ENCODE peak calls at places on chromosome 18, in nine cellular contexts. One of them, this sample, is unnamed.
A peak's percentile ranks its signal among the peaks of the same experiment; 100 is the strongest.

GRCh38 chr18:14086459-14087231 is 45.6 kb downstream of the ZNF519 start:
- DNase-seq in A549: peak; percentile 2
- DNase-seq in GM18507: no peak
- DNase-seq in activated T-cell treated with anti-CD3 and anti-CD28 coated beads, Interleukin-2, amount 50 U/mL, for 1 hour: no peak
- DNase-seq in stimulated activated CD4-positive, alpha-beta T cell treated with anti-CD3 and anti-CD28 coated beads, Interleukin-2, amount 100 ng/mL, for 24 hours: no peak
- DNase-seq in HS-5: no peak
- DNase-seq in HT1080: peak; percentile 1
- DNase-seq in M059J: peak; percentile 25
- DNase-seq in GM12865: peak; percentile 38
- DNase-seq in this sample: no peak

GRCh38 chr18:53946561-53946960 is 277.9 kb downstream of the MBD2 start:
- DNase-seq in GM18507: no peak
- DNase-seq in GM12865: no peak
- DNase-seq in stimulated activated CD4-positive, alpha-beta T cell treated with anti-CD3 and anti-CD28 coated beads, Interleukin-2, amount 100 ng/mL, for 24 hours: no peak
- DNase-seq in HS-5: no peak
- DNase-seq in M059J: peak; percentile 51
- DNase-seq in HT1080: no peak
- DNase-seq in activated T-cell treated with anti-CD3 and anti-CD28 coated beads, Interleukin-2, amount 50 U/mL, for 1 hour: no peak
- DNase-seq in A549: no peak
- DNase-seq in this sample: no peak

GRCh38 chr18:48698707-48699106 is 159.9 kb downstream of the CTIF start:
- DNase-seq in activated T-cell treated with anti-CD3 and anti-CD28 coated beads, Interleukin-2, amount 50 U/mL, for 1 hour: no peak
- DNase-seq in GM12865: peak; percentile 61
- DNase-seq in A549: no peak
- DNase-seq in GM18507: peak; percentile 18
- DNase-seq in M059J: no peak
- DNase-seq in stimulated activated CD4-positive, alpha-beta T cell treated with anti-CD3 and anti-CD28 coated beads, Interleukin-2, amount 100 ng/mL, for 24 hours: no peak
- DNase-seq in HT1080: no peak
- DNase-seq in HS-5: no peak
- DNase-seq in this sample: no peak

GRCh38 chr18:76363451-76364120 is 131.5 kb downstream of the ZNF516 start:
- DNase-seq in HT1080: no peak
- DNase-seq in GM12865: no peak
- DNase-seq in activated T-cell treated with anti-CD3 and anti-CD28 coated beads, Interleukin-2, amount 50 U/mL, for 1 hour: no peak
- DNase-seq in HS-5: peak; percentile 14
- DNase-seq in M059J: peak; percentile 64
- DNase-seq in stimulated activated CD4-positive, alpha-beta T cell treated with anti-CD3 and anti-CD28 coated beads, Interleukin-2, amount 100 ng/mL, for 24 hours: no peak
- DNase-seq in GM18507: no peak
- DNase-seq in A549: no peak
- DNase-seq in this sample: no peak

GRCh38 chr18:23822590-23823385 is 133.5 kb downstream of the LAMA3 start:
- DNase-seq in GM18507: no peak
- DNase-seq in HS-5: peak; percentile 40
- DNase-seq in A549: no peak
- DNase-seq in GM12865: no peak
- DNase-seq in stimulated activated CD4-positive, alpha-beta T cell treated with anti-CD3 and anti-CD28 coated beads, Interleukin-2, amount 100 ng/mL, for 24 hours: no peak
- DNase-seq in activated T-cell treated with anti-CD3 and anti-CD28 coated beads, Interleukin-2, amount 50 U/mL, for 1 hour: no peak
- DNase-seq in HT1080: peak; percentile 73
- DNase-seq in M059J: peak; percentile 96
- DNase-seq in this sample: no peak

GRCh38 chr18:49028091-49028490 is 77.3 kb upstream of the SMAD7 start:
- DNase-seq in stimulated activated CD4-positive, alpha-beta T cell treated with anti-CD3 and anti-CD28 coated beads, Interleukin-2, amount 100 ng/mL, for 24 hours: no peak
- DNase-seq in HT1080: no peak
- DNase-seq in M059J: no peak
- DNase-seq in GM12865: no peak
- DNase-seq in GM18507: no peak
- DNase-seq in A549: no peak
- DNase-seq in HS-5: no peak
- DNase-seq in activated T-cell treated with anti-CD3 and anti-CD28 coated beads, Interleukin-2, amount 50 U/mL, for 1 hour: no peak
- DNase-seq in this sample: no peak

GRCh38 chr18:14768241-14768640 is 20.3 kb downstream of the ANKRD30B start:
- DNase-seq in GM18507: no peak
- DNase-seq in GM12865: no peak
- DNase-seq in HS-5: peak; percentile 74
- DNase-seq in M059J: no peak
- DNase-seq in activated T-cell treated with anti-CD3 and anti-CD28 coated beads, Interleukin-2, amount 50 U/mL, for 1 hour: no peak
- DNase-seq in A549: no peak
- DNase-seq in HT1080: peak; percentile 2
- DNase-seq in stimulated activated CD4-positive, alpha-beta T cell treated with anti-CD3 and anti-CD28 coated beads, Interleukin-2, amount 100 ng/mL, for 24 hours: no peak
- DNase-seq in this sample: no peak

GRCh38 chr18:47946889-47947288 is 16.4 kb upstream of the SMAD2 start:
- DNase-seq in M059J: no peak
- DNase-seq in activated T-cell treated with anti-CD3 and anti-CD28 coated beads, Interleukin-2, amount 50 U/mL, for 1 hour: no peak
- DNase-seq in stimulated activated CD4-positive, alpha-beta T cell treated with anti-CD3 and anti-CD28 coated beads, Interleukin-2, amount 100 ng/mL, for 24 hours: no peak
- DNase-seq in GM18507: no peak
- DNase-seq in HT1080: no peak
- DNase-seq in A549: no peak
- DNase-seq in HS-5: no peak
- DNase-seq in GM12865: no peak
- DNase-seq in this sample: no peak

GRCh38 chr18:11872479-11873136 is 21.4 kb downstream of the CHMP1B start:
- DNase-seq in GM12865: peak; percentile 41
- DNase-seq in HT1080: peak; percentile 54
- DNase-seq in M059J: peak; percentile 68
- DNase-seq in activated T-cell treated with anti-CD3 and anti-CD28 coated beads, Interleukin-2, amount 50 U/mL, for 1 hour: no peak
- DNase-seq in HS-5: no peak
- DNase-seq in stimulated activated CD4-positive, alpha-beta T cell treated with anti-CD3 and anti-CD28 coated beads, Interleukin-2, amount 100 ng/mL, for 24 hours: no peak
- DNase-seq in A549: peak; percentile 41
- DNase-seq in GM18507: no peak
- DNase-seq in this sample: no peak

GRCh38 chr18:59743561-59743960 is 46.3 kb upstream of the CCBE1 start:
- DNase-seq in HT1080: no peak
- DNase-seq in GM12865: no peak
- DNase-seq in GM18507: no peak
- DNase-seq in stimulated activated CD4-positive, alpha-beta T cell treated with anti-CD3 and anti-CD28 coated beads, Interleukin-2, amount 100 ng/mL, for 24 hours: no peak
- DNase-seq in HS-5: no peak
- DNase-seq in activated T-cell treated with anti-CD3 and anti-CD28 coated beads, Interleukin-2, amount 50 U/mL, for 1 hour: no peak
- DNase-seq in A549: no peak
- DNase-seq in M059J: no peak
- DNase-seq in this sample: no peak

GRCh38 chr18:67268530-67268929 is 248.0 kb downstream of the DSEL start:
- DNase-seq in activated T-cell treated with anti-CD3 and anti-CD28 coated beads, Interleukin-2, amount 50 U/mL, for 1 hour: no peak
- DNase-seq in GM12865: no peak
- DNase-seq in HS-5: no peak
- DNase-seq in GM18507: no peak
- DNase-seq in M059J: no peak
- DNase-seq in A549: no peak
- DNase-seq in HT1080: no peak
- DNase-seq in stimulated activated CD4-positive, alpha-beta T cell treated with anti-CD3 and anti-CD28 coated beads, Interleukin-2, amount 100 ng/mL, for 24 hours: no peak
- DNase-seq in this sample: no peak

GRCh38 chr18:44107187-44107586 is 573.5 kb upstream of the SETBP1 start:
- DNase-seq in HS-5: no peak
- DNase-seq in HT1080: no peak
- DNase-seq in stimulated activated CD4-positive, alpha-beta T cell treated with anti-CD3 and anti-CD28 coated beads, Interleukin-2, amount 100 ng/mL, for 24 hours: no peak
- DNase-seq in GM18507: no peak
- DNase-seq in M059J: no peak
- DNase-seq in GM12865: no peak
- DNase-seq in A549: no peak
- DNase-seq in activated T-cell treated with anti-CD3 and anti-CD28 coated beads, Interleukin-2, amount 50 U/mL, for 1 hour: no peak
- DNase-seq in this sample: no peak

GRCh38 chr18:47969851-47970250 is 39.4 kb upstream of the SMAD2 start:
- DNase-seq in activated T-cell treated with anti-CD3 and anti-CD28 coated beads, Interleukin-2, amount 50 U/mL, for 1 hour: no peak
- DNase-seq in M059J: peak; percentile 88
- DNase-seq in GM12865: no peak
- DNase-seq in GM18507: no peak
- DNase-seq in HS-5: no peak
- DNase-seq in A549: no peak
- DNase-seq in stimulated activated CD4-positive, alpha-beta T cell treated with anti-CD3 and anti-CD28 coated beads, Interleukin-2, amount 100 ng/mL, for 24 hours: no peak
- DNase-seq in HT1080: peak; percentile 17
- DNase-seq in this sample: no peak

GRCh38 chr18:63511285-63511684 is 30.9 kb upstream of the SERPINB12 start:
- DNase-seq in GM12865: peak; percentile 22
- DNase-seq in stimulated activated CD4-positive, alpha-beta T cell treated with anti-CD3 and anti-CD28 coated beads, Interleukin-2, amount 100 ng/mL, for 24 hours: peak; percentile 18
- DNase-seq in M059J: peak; percentile 62
- DNase-seq in activated T-cell treated with anti-CD3 and anti-CD28 coated beads, Interleukin-2, amount 50 U/mL, for 1 hour: no peak
- DNase-seq in A549: peak; percentile 13
- DNase-seq in HT1080: peak; percentile 65
- DNase-seq in HS-5: no peak
- DNase-seq in GM18507: no peak
- DNase-seq in this sample: no peak

GRCh38 chr18:3498705-3499451 is 48.9 kb downstream of the TGIF1 start:
- DNase-seq in HT1080: no peak
- DNase-seq in GM12865: no peak
- DNase-seq in A549: peak; percentile 18
- DNase-seq in stimulated activated CD4-positive, alpha-beta T cell treated with anti-CD3 and anti-CD28 coated beads, Interleukin-2, amount 100 ng/mL, for 24 hours: peak; percentile 28
- DNase-seq in activated T-cell treated with anti-CD3 and anti-CD28 coated beads, Interleukin-2, amount 50 U/mL, for 1 hour: peak; percentile 23
- DNase-seq in HS-5: no peak
- DNase-seq in M059J: no peak
- DNase-seq in GM18507: no peak
- DNase-seq in this sample: peak; percentile 18

GRCh38 chr18:25289040-25289631 is 62.8 kb downstream of the ZNF521 start:
- DNase-seq in HT1080: peak; percentile 82
- DNase-seq in GM12865: no peak
- DNase-seq in GM18507: no peak
- DNase-seq in stimulated activated CD4-positive, alpha-beta T cell treated with anti-CD3 and anti-CD28 coated beads, Interleukin-2, amount 100 ng/mL, for 24 hours: no peak
- DNase-seq in activated T-cell treated with anti-CD3 and anti-CD28 coated beads, Interleukin-2, amount 50 U/mL, for 1 hour: no peak
- DNase-seq in M059J: peak; percentile 91
- DNase-seq in A549: no peak
- DNase-seq in HS-5: peak; percentile 86
- DNase-seq in this sample: no peak

GRCh38 chr18:12960846-12961397 is 13.1 kb downstream of the SEH1L start:
- DNase-seq in GM18507: no peak
- DNase-seq in M059J: no peak
- DNase-seq in A549: no peak
- DNase-seq in HT1080: no peak
- DNase-seq in HS-5: no peak
- DNase-seq in stimulated activated CD4-positive, alpha-beta T cell treated with anti-CD3 and anti-CD28 coated beads, Interleukin-2, amount 100 ng/mL, for 24 hours: no peak
- DNase-seq in activated T-cell treated with anti-CD3 and anti-CD28 coated beads, Interleukin-2, amount 50 U/mL, for 1 hour: no peak
- DNase-seq in GM12865: no peak
- DNase-seq in this sample: no peak

GRCh38 chr18:48623468-48624220 is 84.8 kb downstream of the CTIF start:
- DNase-seq in GM12865: no peak
- DNase-seq in M059J: peak; percentile 94
- DNase-seq in HT1080: peak; percentile 84
- DNase-seq in stimulated activated CD4-positive, alpha-beta T cell treated with anti-CD3 and anti-CD28 coated beads, Interleukin-2, amount 100 ng/mL, for 24 hours: no peak
- DNase-seq in HS-5: peak; percentile 69
- DNase-seq in activated T-cell treated with anti-CD3 and anti-CD28 coated beads, Interleukin-2, amount 50 U/mL, for 1 hour: no peak
- DNase-seq in GM18507: no peak
- DNase-seq in A549: no peak
- DNase-seq in this sample: no peak

GRCh38 chr18:6370410-6370809 is 44.3 kb downstream of the L3MBTL4 start:
- DNase-seq in GM18507: no peak
- DNase-seq in GM12865: no peak
- DNase-seq in HT1080: no peak
- DNase-seq in A549: no peak
- DNase-seq in HS-5: no peak
- DNase-seq in activated T-cell treated with anti-CD3 and anti-CD28 coated beads, Interleukin-2, amount 50 U/mL, for 1 hour: no peak
- DNase-seq in M059J: no peak
- DNase-seq in stimulated activated CD4-positive, alpha-beta T cell treated with anti-CD3 and anti-CD28 coated beads, Interleukin-2, amount 100 ng/mL, for 24 hours: no peak
- DNase-seq in this sample: no peak

GRCh38 chr18:36450264-36450663 is 152.8 kb downstream of the FHOD3 start:
- DNase-seq in HT1080: no peak
- DNase-seq in HS-5: no peak
- DNase-seq in A549: no peak
- DNase-seq in GM12865: no peak
- DNase-seq in stimulated activated CD4-positive, alpha-beta T cell treated with anti-CD3 and anti-CD28 coated beads, Interleukin-2, amount 100 ng/mL, for 24 hours: no peak
- DNase-seq in activated T-cell treated with anti-CD3 and anti-CD28 coated beads, Interleukin-2, amount 50 U/mL, for 1 hour: no peak
- DNase-seq in M059J: no peak
- DNase-seq in GM18507: no peak
- DNase-seq in this sample: no peak

GRCh38 chr18:79590191-79591039 is 89.2 kb upstream of the CTDP1 start:
- DNase-seq in HT1080: no peak
- DNase-seq in GM12865: no peak
- DNase-seq in M059J: peak; percentile 14
- DNase-seq in activated T-cell treated with anti-CD3 and anti-CD28 coated beads, Interleukin-2, amount 50 U/mL, for 1 hour: no peak
- DNase-seq in GM18507: no peak
- DNase-seq in stimulated activated CD4-positive, alpha-beta T cell treated with anti-CD3 and anti-CD28 coated beads, Interleukin-2, amount 100 ng/mL, for 24 hours: no peak
- DNase-seq in A549: no peak
- DNase-seq in HS-5: no peak
- DNase-seq in this sample: no peak

GRCh38 chr18:41396211-41396610 is 558.8 kb upstream of the PIK3C3 start:
- DNase-seq in M059J: no peak
- DNase-seq in stimulated activated CD4-positive, alpha-beta T cell treated with anti-CD3 and anti-CD28 coated beads, Interleukin-2, amount 100 ng/mL, for 24 hours: no peak
- DNase-seq in activated T-cell treated with anti-CD3 and anti-CD28 coated beads, Interleukin-2, amount 50 U/mL, for 1 hour: no peak
- DNase-seq in HS-5: no peak
- DNase-seq in GM18507: no peak
- DNase-seq in HT1080: no peak
- DNase-seq in A549: no peak
- DNase-seq in GM12865: no peak
- DNase-seq in this sample: no peak

GRCh38 chr18:9849407-9849961 is 36.3 kb upstream of the TXNDC2 start:
- DNase-seq in activated T-cell treated with anti-CD3 and anti-CD28 coated beads, Interleukin-2, amount 50 U/mL, for 1 hour: no peak
- DNase-seq in HS-5: no peak
- DNase-seq in GM18507: no peak
- DNase-seq in GM12865: no peak
- DNase-seq in stimulated activated CD4-positive, alpha-beta T cell treated with anti-CD3 and anti-CD28 coated beads, Interleukin-2, amount 100 ng/mL, for 24 hours: no peak
- DNase-seq in M059J: no peak
- DNase-seq in A549: no peak
- DNase-seq in HT1080: peak; percentile 12
- DNase-seq in this sample: no peak

GRCh38 chr18:371616-371998 is 103.8 kb upstream of the THOC1 start:
- DNase-seq in stimulated activated CD4-positive, alpha-beta T cell treated with anti-CD3 and anti-CD28 coated beads, Interleukin-2, amount 100 ng/mL, for 24 hours: no peak
- DNase-seq in HT1080: no peak
- DNase-seq in A549: no peak
- DNase-seq in GM12865: peak; percentile 17
- DNase-seq in activated T-cell treated with anti-CD3 and anti-CD28 coated beads, Interleukin-2, amount 50 U/mL, for 1 hour: no peak
- DNase-seq in GM18507: no peak
- DNase-seq in M059J: no peak
- DNase-seq in HS-5: no peak
- DNase-seq in this sample: no peak

GRCh38 chr18:49020621-49021021 is 69.9 kb upstream of the SMAD7 start:
- DNase-seq in M059J: peak; percentile 72
- DNase-seq in HS-5: no peak
- DNase-seq in HT1080: no peak
- DNase-seq in GM12865: no peak
- DNase-seq in GM18507: no peak
- DNase-seq in A549: no peak
- DNase-seq in activated T-cell treated with anti-CD3 and anti-CD28 coated beads, Interleukin-2, amount 50 U/mL, for 1 hour: no peak
- DNase-seq in stimulated activated CD4-positive, alpha-beta T cell treated with anti-CD3 and anti-CD28 coated beads, Interleukin-2, amount 100 ng/mL, for 24 hours: no peak
- DNase-seq in this sample: no peak

This sample was measured in GM12891.